ENCODE peak calls at places on chromosomes 1 and 21, in five cellular contexts. U is psoas muscle, C is left ventricle myocardium inferior, N is uterus, P is SK-N-SH. S is an unnamed sample. For H3K27me3, the result is how much of the 10 kb centered on the place peaks cover.

GRCh38 chr1:156499194-156499702 is 1.3 kb downstream of the MEF2D start:
- DNase-seq in U (no peak), P (no peak), C (no peak), N (no peak), S (no peak)

GRCh38 chr1:59044535-59045121 is 252.3 kb upstream of the FGGY start:
- DNase-seq in P (no peak), N (no peak), U (no peak), C (no peak), S (no peak)

GRCh38 chr1:225097175-225097574 is 167.7 kb downstream of the DNAH14 start:
- DNase-seq in N (no peak), C (no peak), U (no peak), P (no peak), S (no peak)

GRCh38 chr21:29365636-29366305 is 67.0 kb downstream of the BACH1 start:
- DNase-seq in N (no peak), P (no peak), C (no peak), U (no peak), S (no peak)

GRCh38 chr1:197915797-197916686 is 1.1 kb upstream of the LHX9 start:
- DNase-seq in U (peak), C (peak), N (peak), P (peak), S (peak)

GRCh38 chr1:113905435-113905861 is 322 bp downstream of the DCLRE1B start:
- DNase-seq in N (no peak), P (no peak), U (no peak), C (peak), S (no peak)

GRCh38 chr1:229430761-229431269 is 3.1 kb downstream of the ACTA1 start:
- DNase-seq in N (no peak), P (no peak), C (peak), U (peak), S (peak)

GRCh38 chr1:89464008-89464407 is 60.6 kb upstream of the LRRC8B start:
- DNase-seq in N (no peak), P (no peak), U (no peak), C (no peak), S (no peak)

GRCh38 chr21:40227111-40227510 is 359.9 kb downstream of the PCP4 start:
- DNase-seq in C (no peak), N (no peak), P (no peak), U (no peak), S (no peak)

GRCh38 chr1:174753131-174753530 is 246.6 kb upstream of the CACYBP start:
- DNase-seq in P (no peak), U (no peak), N (no peak), C (no peak), S (no peak)

GRCh38 chr1:1118011-1118892 is 2.4 kb upstream of the C1orf159 start:
- DNase-seq in N (no peak), P (no peak), U (no peak), C (peak), S (no peak)

GRCh38 chr1:116824631-116825399 is 70.6 kb downstream of the CD2 start:
- DNase-seq in P (peak), N (no peak), U (no peak), C (no peak), S (no peak)

GRCh38 chr1:47196622-47197021 is 6.8 kb upstream of the PDZK1IP1 start:
- DNase-seq in P (no peak), C (no peak), U (no peak), N (no peak), S (no peak)

GRCh38 chr21:15967661-15968060 is 237.9 kb downstream of the USP25 start:
- DNase-seq in C (no peak), P (no peak), U (no peak), N (no peak), S (peak)

GRCh38 chr1:24888061-24888970 is 41.8 kb downstream of the RUNX3 start:
- DNase-seq in C (no peak), U (no peak), N (no peak), P (no peak), S (no peak)

GRCh38 chr1:87684786-87685185 is 356.1 kb downstream of the LMO4 start:
- DNase-seq in N (no peak), P (no peak), U (no peak), C (no peak), S (peak)

GRCh38 chr1:145711213-145711651 is 4.1 kb upstream of the PDZK1 start:
- DNase-seq in U (no peak), C (no peak), N (no peak), P (no peak), S (no peak)

GRCh38 chr1:94974824-94975223 is 47.9 kb upstream of the CNN3 start:
- DNase-seq in P (no peak), N (no peak), C (no peak), U (no peak), S (peak)

GRCh38 chr1:86155061-86155806 is 1.3 kb downstream of the COL24A1 start:
- DNase-seq in U (peak), P (peak), C (peak), N (no peak), S (no peak)

GRCh38 chr1:86154581-86155060 is 2.0 kb downstream of the COL24A1 start:
- DNase-seq in C (no peak), U (no peak), N (no peak), P (peak), S (no peak)

GRCh38 chr1:86156571-86157455 is at the start of gene COL24A1:
- DNase-seq in P (peak), C (peak), U (peak), N (no peak), S (peak)

GRCh38 chr1:86152887-86153286 is 3.7 kb downstream of the COL24A1 start:
- DNase-seq in P (no peak), C (no peak), N (no peak), U (no peak), S (no peak)

GRCh38 chr1:86155807-86156561 is 588 bp downstream of the COL24A1 start:
- DNase-seq in U (peak), N (no peak), P (peak), C (peak), S (no peak)
- H3K27me3 ChIP-seq in U (under half), N (under half), P (under half), C (half or more), S (under half)

DNA sequence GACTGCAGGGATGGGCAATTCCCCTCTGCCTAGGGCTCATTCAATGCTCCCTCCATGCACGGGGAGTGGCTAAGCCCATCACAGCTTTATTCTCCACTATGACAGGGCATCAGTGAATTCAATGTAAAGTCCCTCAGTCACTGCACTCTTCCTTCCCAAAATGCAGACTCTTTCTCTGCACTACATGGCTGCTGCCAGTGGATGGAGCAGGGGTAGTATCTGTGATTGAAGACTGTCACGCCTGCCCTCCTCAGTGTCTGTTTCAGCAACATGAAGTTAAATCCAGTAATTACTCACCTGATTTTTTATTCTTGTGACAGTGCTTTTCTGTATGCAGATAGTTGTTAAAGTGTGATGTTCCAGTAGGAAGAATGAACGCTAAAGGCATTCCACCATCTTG is 1323.2 kb downstream of the AMY1C start:
- DNase-seq in N (no peak), C (no peak), U (no peak), P (no peak), S (no peak)
- TF ChIP-seq CTCF in N (no peak), C (no peak), U (no peak), P (no peak), S (no peak)

GRCh38 chr1:7827134-7827955 is 25.5 kb downstream of the UTS2 start:
- DNase-seq in U (no peak), N (no peak), P (no peak), C (no peak), S (no peak)
- H3K4me3 ChIP-seq in U (peak), N (no peak), P (no peak), C (peak), S (peak)

GRCh38 chr1:22210176-22210575 is 67.3 kb upstream of the WNT4 start:
- DNase-seq in U (peak), P (no peak), C (no peak), N (no peak), S (no peak)
- H3K27me3 ChIP-seq in U (half or more), P (under half), C (half or more), N (under half), S (half or more)